ENCODE peak calls at places on chromosomes 16 and 17, in nine cellular contexts. L is cardiac muscle cell, K is GM23338, I is esophagus muscularis mucosa, J is heart right ventricle, H is A549, G is astrocyte, E is thoracic aorta, M is stomach. F is an unnamed sample.

GRCh38 chr16:79093554-79093967 is 507.0 kb downstream of the MAF start:
- DNase-seq in I (no peak), K (no peak), H (no peak), E (no peak), M (no peak), L (no peak), J (peak; percentile 23), G (no peak), F (no peak)

GRCh38 chr16:81589975-81590650 is 145.5 kb downstream of the CMIP start:
- DNase-seq in K (no peak), E (no peak), I (no peak), M (no peak), J (no peak), L (no peak), H (no peak), G (no peak), F (no peak)

GRCh38 chr17:20702692-20703091 is 123.2 kb downstream of the CDRT15L2 start:
- DNase-seq in E (no peak), M (no peak), G (no peak), L (no peak), J (no peak), I (no peak), K (no peak), H (no peak), F (no peak)

GRCh38 chr16:85446846-85447656 is 166.1 kb upstream of the GSE1 start:
- DNase-seq in H (no peak), E (no peak), L (no peak), J (no peak), M (peak; percentile 54), G (no peak), I (no peak), K (no peak), F (no peak)

GRCh38 chr17:27038676-27039075 is 255.2 kb upstream of the WSB1 start:
- DNase-seq in E (no peak), J (no peak), L (no peak), K (peak; percentile 1), H (peak; percentile 31), G (no peak), I (no peak), M (no peak), F (no peak)

GRCh38 chr17:78112508-78113471 is 15.8 kb downstream of the TMC6 start:
- DNase-seq in E (no peak), L (peak; percentile 74), H (peak; percentile 73), I (no peak), G (no peak), K (peak; percentile 85), M (peak; percentile 87), J (peak; percentile 77), F (no peak)

GRCh38 chr16:12086861-12087260 is 110.3 kb downstream of the SNX29 start:
- DNase-seq in E (no peak), G (peak; percentile 21), L (no peak), J (no peak), I (no peak), M (no peak), K (no peak), H (no peak), F (no peak)

GRCh38 chr17:42347198-42347597 is 41.0 kb downstream of the STAT3 start:
- DNase-seq in J (peak; percentile 65), L (no peak), H (peak; percentile 37), G (peak; percentile 85), I (no peak), E (peak; percentile 21), M (peak; percentile 67), K (no peak), F (no peak)

GRCh38 chr17:65541453-65541852 is 20.0 kb downstream of the AXIN2 start:
- DNase-seq in H (no peak), E (no peak), I (no peak), K (no peak), L (no peak), M (no peak), J (no peak), G (no peak), F (no peak)

GRCh38 chr16:56478228-56479049 is 27.1 kb downstream of the OGFOD1 start:
- DNase-seq in L (no peak), E (no peak), K (no peak), H (no peak), I (no peak), G (no peak), J (no peak), M (no peak), F (no peak)

GRCh38 chr16:29306953-29307597 is 99.4 kb downstream of the NPIPB11 start:
- DNase-seq in J (no peak), K (no peak), E (no peak), H (no peak), L (no peak), M (no peak), I (no peak), G (peak; percentile 49), F (no peak)

GRCh38 chr17:47969975-47970724 is 763 bp upstream of the CDK5RAP3 start:
- DNase-seq in E (no peak), M (no peak), L (no peak), H (no peak), K (no peak), J (no peak), I (no peak), G (no peak), F (no peak)
- H3K27ac ChIP-seq in E (no peak overlapping the region), M (peak overlapping the region; percentile 66), L (no peak overlapping the region), H (peak overlapping the region; percentile 75), K (no peak overlapping the region), J (no peak overlapping the region), I (no peak overlapping the region), G (no peak overlapping the region), F (peak overlapping the region; percentile 30)

DNA sequence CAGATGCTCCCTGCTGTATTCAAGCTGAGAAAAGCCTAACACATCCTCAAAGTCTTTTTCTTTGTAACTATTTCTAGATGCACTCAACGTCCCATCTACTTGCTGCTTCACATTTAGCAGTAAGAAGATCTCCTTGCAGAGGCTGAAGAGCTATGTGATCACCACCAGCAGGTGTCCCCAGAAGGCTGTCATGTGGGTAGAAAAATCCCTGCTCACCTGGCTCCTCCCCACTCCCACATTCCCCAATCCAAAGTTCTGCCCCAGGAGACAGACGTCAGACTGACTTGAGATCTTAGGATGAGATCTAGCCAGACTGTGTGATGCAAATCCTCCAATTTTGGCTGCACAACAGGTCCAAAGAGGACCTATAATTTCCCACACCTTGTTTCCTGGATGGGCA is 1.1 kb downstream of the CCL13 start:
- DNase-seq in J (no peak), M (no peak), L (no peak), H (no peak), G (no peak), E (no peak), K (peak; percentile 45), I (peak; percentile 68), F (no peak)
- TF ChIP-seq CTCF in J (no peak), M (no peak), L (no peak), H (no peak), G (no peak), E (no peak), K (no peak), I (no peak), F (no peak)

GRCh38 chr17:7281953-7282751 is 634 bp downstream of the SLC2A4 start:
- DNase-seq in J (peak; percentile 83), K (peak; percentile 45), M (no peak), L (peak; percentile 83), H (no peak), I (no peak), E (no peak), G (no peak), F (no peak)

GRCh38 chr17:7282752-7283321 is 1.3 kb downstream of the SLC2A4 start:
- DNase-seq in M (no peak), K (no peak), E (no peak), G (no peak), L (no peak), H (no peak), I (no peak), J (no peak), F (no peak)

GRCh38 chr17:7279453-7279852 is 2.1 kb upstream of the SLC2A4 start:
- DNase-seq in G (no peak), E (no peak), J (no peak), I (no peak), M (no peak), K (no peak), H (no peak), L (no peak), F (no peak)

GRCh38 chr17:7281074-7281952 is at the start of gene SLC2A4:
- DNase-seq in J (peak; percentile 94), M (peak; percentile 96), G (peak; percentile 64), K (peak; percentile 99), E (peak; percentile 78), L (peak; percentile 99), H (peak; percentile 98), I (peak; percentile 99), F (peak; percentile 95)

DNA sequence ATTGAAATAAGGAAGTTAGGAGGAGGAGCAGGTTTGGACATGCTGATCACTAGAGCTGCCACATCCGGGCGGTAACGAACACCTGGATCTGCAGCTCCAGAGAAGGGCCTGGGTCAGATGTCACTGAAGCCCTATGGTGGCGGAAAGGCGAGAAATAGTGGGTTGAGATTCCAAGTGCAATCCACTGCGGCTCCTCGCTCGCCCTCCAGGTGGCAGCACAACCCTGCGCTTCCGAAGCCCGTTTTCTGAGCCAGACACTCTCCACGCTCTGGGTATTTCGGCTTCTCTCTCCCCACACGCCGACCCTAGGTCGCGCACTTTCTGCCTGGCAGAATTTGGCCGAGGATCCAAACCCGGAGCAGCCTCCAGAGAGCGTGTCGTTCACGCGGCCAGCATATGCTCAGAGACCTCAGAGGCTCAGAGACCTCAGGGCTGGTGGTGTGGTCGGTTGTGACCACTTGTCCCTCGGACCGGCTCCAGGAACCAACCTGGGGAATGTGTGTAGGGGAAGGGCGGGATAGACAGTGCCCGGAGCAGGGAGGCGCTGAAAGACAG is 922 bp upstream of the SLC2A4 start:
- DNase-seq in M (peak; percentile 87), I (peak; percentile 96), K (peak; percentile 97), J (peak; percentile 83), E (peak; percentile 33), L (peak; percentile 87), H (peak; percentile 90), G (peak; percentile 35), F (peak; percentile 91)
- H3K4me3 ChIP-seq in M (peak overlapping the region; percentile 52), I (peak overlapping the region; percentile 67), K (peak overlapping the region; percentile 89), J (no peak overlapping the region), E (peak overlapping the region; percentile 73), L (peak overlapping the region; percentile 76), H (peak overlapping the region; percentile 46), G (peak overlapping the region; percentile 53), F (peak overlapping the region; percentile 71)

GRCh38 chr17:56690441-56691291 is 97.2 kb downstream of the NOG start:
- DNase-seq in H (no peak), I (no peak), L (no peak), J (no peak), G (no peak), K (no peak), M (no peak), E (no peak), F (no peak)

DNA sequence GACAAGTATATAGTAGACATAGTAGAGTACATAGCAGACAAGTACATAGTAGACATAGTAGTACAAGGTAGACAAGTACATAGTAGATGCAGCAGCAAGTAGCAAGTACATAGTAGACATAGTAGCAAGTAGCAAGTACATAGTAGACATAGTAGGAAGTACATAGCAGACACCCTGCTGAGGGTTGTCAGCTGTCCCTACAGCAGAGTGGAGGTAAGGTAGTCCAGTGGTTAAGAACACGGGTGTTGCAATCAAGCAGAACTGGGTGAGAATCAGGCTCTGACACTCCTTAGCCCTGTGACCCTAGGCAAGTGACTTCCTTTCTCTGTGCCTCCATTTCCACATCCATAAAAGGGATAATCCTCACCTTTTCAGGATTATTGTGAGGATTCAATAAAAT is 94.7 kb downstream of the NOG start:
- DNase-seq in J (no peak), I (no peak), M (no peak), G (no peak), L (no peak), E (no peak), H (no peak), K (no peak), F (no peak)
- H3K27ac ChIP-seq in J (no peak overlapping the region), I (no peak overlapping the region), M (no peak overlapping the region), G (no peak overlapping the region), L (no peak overlapping the region), E (no peak overlapping the region), H (no peak overlapping the region), K (no peak overlapping the region), F (no peak overlapping the region)